ENCODE peak calls at places on chromosomes 5 and 9, in ten cellular contexts. One of them, this sample, is unnamed.
A peak's percentile ranks its signal among the peaks of the same experiment; 100 is the strongest.

GRCh38 chr9:37920471-37921167 is 16.7 kb upstream of the SLC25A51 start:
- DNase-seq in sigmoid colon: peak; percentile 63
- DNase-seq in transverse colon: no peak
- DNase-seq in H1: no peak
- DNase-seq in suprapubic skin: no peak
- DNase-seq in ovary: no peak
- DNase-seq in upper lobe of left lung: no peak
- DNase-seq in tibial nerve: no peak
- DNase-seq in HepG2: no peak
- DNase-seq in SK-N-SH: no peak
- DNase-seq in this sample: no peak

GRCh38 chr5:140575309-140575708 is 10.7 kb downstream of the SLC35A4 start:
- DNase-seq in sigmoid colon: peak; percentile 79
- DNase-seq in transverse colon: peak; percentile 71
- DNase-seq in H1: no peak
- DNase-seq in suprapubic skin: no peak
- DNase-seq in ovary: no peak
- DNase-seq in upper lobe of left lung: no peak
- DNase-seq in tibial nerve: peak; percentile 40
- DNase-seq in HepG2: peak; percentile 76
- DNase-seq in SK-N-SH: no peak
- DNase-seq in this sample: peak; percentile 55

GRCh38 chr5:150789943-150790611 is 11.5 kb downstream of the SMIM3 start:
- DNase-seq in sigmoid colon: peak; percentile 75
- DNase-seq in transverse colon: peak; percentile 31
- DNase-seq in H1: no peak
- DNase-seq in suprapubic skin: no peak
- DNase-seq in ovary: peak; percentile 30
- DNase-seq in upper lobe of left lung: no peak
- DNase-seq in tibial nerve: no peak
- DNase-seq in HepG2: no peak
- DNase-seq in SK-N-SH: no peak
- DNase-seq in this sample: no peak

GRCh38 chr5:170338933-170339779 is 41.6 kb upstream of the LCP2 start:
- DNase-seq in sigmoid colon: peak; percentile 12
- DNase-seq in transverse colon: peak; percentile 33
- DNase-seq in H1: no peak
- DNase-seq in suprapubic skin: no peak
- DNase-seq in ovary: no peak
- DNase-seq in upper lobe of left lung: no peak
- DNase-seq in tibial nerve: no peak
- DNase-seq in HepG2: no peak
- DNase-seq in SK-N-SH: no peak
- DNase-seq in this sample: peak; percentile 43

GRCh38 chr5:179792612-179793469 is 945 bp upstream of the LTC4S start:
- DNase-seq in sigmoid colon: peak; percentile 71
- DNase-seq in transverse colon: no peak
- DNase-seq in H1: no peak
- DNase-seq in suprapubic skin: peak; percentile 70
- DNase-seq in ovary: peak; percentile 42
- DNase-seq in upper lobe of left lung: peak; percentile 87
- DNase-seq in tibial nerve: no peak
- DNase-seq in HepG2: no peak
- DNase-seq in SK-N-SH: no peak
- DNase-seq in this sample: no peak

GRCh38 chr5:41219655-41220269 is 6.4 kb upstream of the C6 start:
- DNase-seq in sigmoid colon: no peak
- DNase-seq in transverse colon: no peak
- DNase-seq in H1: no peak
- DNase-seq in suprapubic skin: no peak
- DNase-seq in ovary: no peak
- DNase-seq in upper lobe of left lung: no peak
- DNase-seq in tibial nerve: no peak
- DNase-seq in HepG2: no peak
- DNase-seq in SK-N-SH: no peak
- DNase-seq in this sample: no peak

GRCh38 chr5:154997746-154998145 is 15.8 kb upstream of the KIF4B start:
- DNase-seq in sigmoid colon: no peak
- DNase-seq in transverse colon: no peak
- DNase-seq in H1: no peak
- DNase-seq in suprapubic skin: no peak
- DNase-seq in ovary: no peak
- DNase-seq in upper lobe of left lung: no peak
- DNase-seq in tibial nerve: no peak
- DNase-seq in HepG2: no peak
- DNase-seq in SK-N-SH: no peak
- DNase-seq in this sample: no peak

GRCh38 chr5:123708074-123708806 is 196.3 kb downstream of the CSNK1G3 start:
- DNase-seq in sigmoid colon: no peak
- DNase-seq in transverse colon: no peak
- DNase-seq in H1: no peak
- DNase-seq in suprapubic skin: no peak
- DNase-seq in ovary: no peak
- DNase-seq in upper lobe of left lung: no peak
- DNase-seq in tibial nerve: peak; percentile 20
- DNase-seq in HepG2: no peak
- DNase-seq in SK-N-SH: no peak
- DNase-seq in this sample: no peak

GRCh38 chr9:5449521-5450359 is 602 bp upstream of the CD274 start:
- DNase-seq in sigmoid colon: no peak
- DNase-seq in transverse colon: no peak
- DNase-seq in H1: no peak
- DNase-seq in suprapubic skin: no peak
- DNase-seq in ovary: no peak
- DNase-seq in upper lobe of left lung: no peak
- DNase-seq in tibial nerve: no peak
- DNase-seq in HepG2: no peak
- DNase-seq in SK-N-SH: no peak
- DNase-seq in this sample: no peak

GRCh38 chr5:132788508-132788907 is 11.5 kb upstream of the SEPTIN8 start:
- DNase-seq in sigmoid colon: no peak
- DNase-seq in transverse colon: no peak
- DNase-seq in H1: no peak
- DNase-seq in suprapubic skin: no peak
- DNase-seq in ovary: no peak
- DNase-seq in upper lobe of left lung: no peak
- DNase-seq in tibial nerve: no peak
- DNase-seq in HepG2: no peak
- DNase-seq in SK-N-SH: no peak
- DNase-seq in this sample: no peak

GRCh38 chr9:107137495-107138202 is 145.4 kb upstream of the RAD23B start:
- DNase-seq in sigmoid colon: no peak
- DNase-seq in transverse colon: no peak
- DNase-seq in H1: no peak
- DNase-seq in suprapubic skin: no peak
- DNase-seq in ovary: no peak
- DNase-seq in upper lobe of left lung: no peak
- DNase-seq in tibial nerve: no peak
- DNase-seq in HepG2: peak; percentile 21
- DNase-seq in SK-N-SH: peak; percentile 45
- DNase-seq in this sample: no peak

GRCh38 chr9:134317431-134318414 is 8.5 kb upstream of the RXRA start:
- DNase-seq in sigmoid colon: peak; percentile 67
- DNase-seq in transverse colon: no peak
- DNase-seq in H1: no peak
- DNase-seq in suprapubic skin: peak; percentile 62
- DNase-seq in ovary: peak; percentile 39
- DNase-seq in upper lobe of left lung: peak; percentile 43
- DNase-seq in tibial nerve: no peak
- DNase-seq in HepG2: no peak
- DNase-seq in SK-N-SH: no peak
- DNase-seq in this sample: no peak

GRCh38 chr9:89843591-89843990 is 238.8 kb downstream of the GADD45G start:
- DNase-seq in sigmoid colon: no peak
- DNase-seq in transverse colon: no peak
- DNase-seq in H1: no peak
- DNase-seq in suprapubic skin: no peak
- DNase-seq in ovary: no peak
- DNase-seq in upper lobe of left lung: no peak
- DNase-seq in tibial nerve: no peak
- DNase-seq in HepG2: no peak
- DNase-seq in SK-N-SH: no peak
- DNase-seq in this sample: no peak
- H3K36me3 ChIP-seq in sigmoid colon: no peaks in the 10 kb centered on the region
- H3K36me3 ChIP-seq in transverse colon: no peaks in the 10 kb centered on the region
- H3K36me3 ChIP-seq in H1: no peaks in the 10 kb centered on the region
- H3K36me3 ChIP-seq in suprapubic skin: no peaks in the 10 kb centered on the region
- H3K36me3 ChIP-seq in ovary: no peaks in the 10 kb centered on the region
- H3K36me3 ChIP-seq in upper lobe of left lung: no peaks in the 10 kb centered on the region
- H3K36me3 ChIP-seq in tibial nerve: no peaks in the 10 kb centered on the region
- H3K36me3 ChIP-seq in HepG2: no peaks in the 10 kb centered on the region
- H3K36me3 ChIP-seq in SK-N-SH: no peaks in the 10 kb centered on the region
- H3K36me3 ChIP-seq in this sample: no peaks in the 10 kb centered on the region

GRCh38 chr9:2725126-2725525 is 7.8 kb downstream of the KCNV2 start:
- DNase-seq in sigmoid colon: no peak
- DNase-seq in transverse colon: no peak
- DNase-seq in H1: no peak
- DNase-seq in suprapubic skin: no peak
- DNase-seq in ovary: no peak
- DNase-seq in upper lobe of left lung: no peak
- DNase-seq in tibial nerve: no peak
- DNase-seq in HepG2: no peak
- DNase-seq in SK-N-SH: no peak
- DNase-seq in this sample: no peak
- TF ChIP-seq EP300 in sigmoid colon: no peak
- TF ChIP-seq EP300 in transverse colon: no peak
- TF ChIP-seq EP300 in H1: no peak
- TF ChIP-seq EP300 in suprapubic skin: no peak
- TF ChIP-seq EP300 in ovary: no peak
- TF ChIP-seq EP300 in upper lobe of left lung: no peak
- TF ChIP-seq EP300 in tibial nerve: no peak
- TF ChIP-seq EP300 in HepG2: no peak
- TF ChIP-seq EP300 in SK-N-SH: no peak
- TF ChIP-seq EP300 in this sample: no peak

GRCh38 chr9:73158723-73159122 is 7.1 kb downstream of the ANXA1 start:
- DNase-seq in sigmoid colon: no peak
- DNase-seq in transverse colon: no peak
- DNase-seq in H1: no peak
- DNase-seq in suprapubic skin: no peak
- DNase-seq in ovary: no peak
- DNase-seq in upper lobe of left lung: no peak
- DNase-seq in tibial nerve: no peak
- DNase-seq in HepG2: no peak
- DNase-seq in SK-N-SH: no peak
- DNase-seq in this sample: no peak

GRCh38 chr9:73165911-73166310 is 14.2 kb downstream of the ANXA1 start:
- DNase-seq in sigmoid colon: no peak
- DNase-seq in transverse colon: no peak
- DNase-seq in H1: no peak
- DNase-seq in suprapubic skin: no peak
- DNase-seq in ovary: no peak
- DNase-seq in upper lobe of left lung: no peak
- DNase-seq in tibial nerve: no peak
- DNase-seq in HepG2: no peak
- DNase-seq in SK-N-SH: no peak
- DNase-seq in this sample: no peak

GRCh38 chr9:73166453-73166852 is 14.8 kb downstream of the ANXA1 start:
- DNase-seq in sigmoid colon: no peak
- DNase-seq in transverse colon: no peak
- DNase-seq in H1: no peak
- DNase-seq in suprapubic skin: no peak
- DNase-seq in ovary: no peak
- DNase-seq in upper lobe of left lung: no peak
- DNase-seq in tibial nerve: no peak
- DNase-seq in HepG2: no peak
- DNase-seq in SK-N-SH: no peak
- DNase-seq in this sample: no peak

GRCh38 chr9:73167614-73168013 is 15.9 kb downstream of the ANXA1 start:
- DNase-seq in sigmoid colon: no peak
- DNase-seq in transverse colon: no peak
- DNase-seq in H1: no peak
- DNase-seq in suprapubic skin: no peak
- DNase-seq in ovary: no peak
- DNase-seq in upper lobe of left lung: no peak
- DNase-seq in tibial nerve: no peak
- DNase-seq in HepG2: no peak
- DNase-seq in SK-N-SH: no peak
- DNase-seq in this sample: no peak

GRCh38 chr9:73162987-73163763 is 11.5 kb downstream of the ANXA1 start:
- DNase-seq in sigmoid colon: no peak
- DNase-seq in transverse colon: no peak
- DNase-seq in H1: no peak
- DNase-seq in suprapubic skin: no peak
- DNase-seq in ovary: no peak
- DNase-seq in upper lobe of left lung: no peak
- DNase-seq in tibial nerve: no peak
- DNase-seq in HepG2: no peak
- DNase-seq in SK-N-SH: no peak
- DNase-seq in this sample: no peak
- H3K36me3 ChIP-seq in sigmoid colon: peaks cover 99% of the 10 kb centered on the region
- H3K36me3 ChIP-seq in transverse colon: no peaks in the 10 kb centered on the region
- H3K36me3 ChIP-seq in H1: no peaks in the 10 kb centered on the region
- H3K36me3 ChIP-seq in suprapubic skin: peaks cover 98% of the 10 kb centered on the region
- H3K36me3 ChIP-seq in ovary: no peaks in the 10 kb centered on the region
- H3K36me3 ChIP-seq in upper lobe of left lung: peaks cover 56% of the 10 kb centered on the region
- H3K36me3 ChIP-seq in tibial nerve: peaks cover 5% of the 10 kb centered on the region
- H3K36me3 ChIP-seq in HepG2: no peaks in the 10 kb centered on the region
- H3K36me3 ChIP-seq in SK-N-SH: peaks cover 95% of the 10 kb centered on the region
- H3K36me3 ChIP-seq in this sample: peaks cover 94% of the 10 kb centered on the region

DNA sequence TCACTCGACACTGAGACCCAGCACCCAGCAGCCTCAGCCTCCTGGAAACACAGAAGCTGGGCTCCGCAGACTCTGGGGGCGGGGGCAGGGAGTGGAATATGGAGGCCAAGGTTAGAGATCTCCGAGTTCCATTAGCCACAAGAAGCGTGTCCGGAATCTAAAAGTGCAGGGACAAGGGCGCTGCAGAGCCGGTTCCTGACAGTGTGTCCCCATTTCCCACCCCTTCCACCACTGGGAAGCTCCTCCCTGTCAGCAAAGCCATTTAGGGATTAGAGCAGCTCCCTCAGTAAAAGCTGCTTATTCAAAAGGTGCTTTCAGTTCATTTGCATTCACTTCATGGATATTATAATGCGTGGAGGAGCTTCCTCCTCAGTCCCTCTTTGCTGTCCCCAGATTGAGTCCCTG is 74.1 kb upstream of the HSPA9 start:
- DNase-seq in sigmoid colon: no peak
- DNase-seq in transverse colon: no peak
- DNase-seq in H1: no peak
- DNase-seq in suprapubic skin: no peak
- DNase-seq in ovary: no peak
- DNase-seq in upper lobe of left lung: no peak
- DNase-seq in tibial nerve: no peak
- DNase-seq in HepG2: no peak
- DNase-seq in SK-N-SH: no peak
- DNase-seq in this sample: no peak
- TF ChIP-seq EP300 in sigmoid colon: no peak
- TF ChIP-seq EP300 in transverse colon: no peak
- TF ChIP-seq EP300 in H1: no peak
- TF ChIP-seq EP300 in suprapubic skin: no peak
- TF ChIP-seq EP300 in ovary: no peak
- TF ChIP-seq EP300 in upper lobe of left lung: no peak
- TF ChIP-seq EP300 in tibial nerve: no peak
- TF ChIP-seq EP300 in HepG2: no peak
- TF ChIP-seq EP300 in SK-N-SH: no peak
- TF ChIP-seq EP300 in this sample: no peak